ENCODE peak calls at places on chromosomes 4 and X, in four cellular contexts. D is effector memory CD8-positive, alpha-beta T cell; L is stimulated activated CD4-positive, alpha-beta T cell treated with anti-CD3 and anti-CD28 coated beads, Interleukin-12 subunit alpha, Interleukin-12 subunit beta, amount 100 ng/mL, for 48 hours; K is psoas muscle. J is an unnamed sample.

GRCh38 chr4:56307423-56307822 is 79.9 kb downstream of the AASDH start:
- DNase-seq in D (no peak), L (no peak), K (no peak), J (no peak)

GRCh38 chrX:120380699-120381098 is 18.8 kb downstream of the ATP1B4 start:
- DNase-seq in D (peak), L (no peak), K (no peak), J (peak)

GRCh38 chr4:23861897-23862296 is 27.9 kb downstream of the PPARGC1A start:
- DNase-seq in D (no peak), L (no peak), K (no peak), J (no peak)

GRCh38 chr4:21697583-21697982 is 251.0 kb downstream of the KCNIP4 start:
- DNase-seq in D (no peak), L (no peak), K (no peak), J (no peak)

GRCh38 chr4:164526916-164527315 is 227.0 kb upstream of the SMIM31 start:
- DNase-seq in D (no peak), L (no peak), K (no peak), J (no peak)

GRCh38 chr4:38268837-38269236 is 308.6 kb downstream of the PTTG2 start:
- DNase-seq in D (no peak), L (no peak), K (no peak), J (no peak)

GRCh38 chr4:8255698-8256441 is 13.7 kb upstream of the HTRA3 start:
- DNase-seq in D (no peak), L (no peak), K (peak), J (no peak)

GRCh38 chr4:25448379-25449109 is 71.5 kb downstream of the ANAPC4 start:
- DNase-seq in D (no peak), L (no peak), K (no peak), J (no peak)

GRCh38 chr4:30172416-30172815 is 547.8 kb upstream of the PCDH7 start:
- DNase-seq in D (no peak), L (no peak), K (no peak), J (no peak)

GRCh38 chr4:163279713-163280112 is 52.7 kb downstream of the NPY1R start:
- DNase-seq in D (no peak), L (no peak), K (no peak), J (no peak)

GRCh38 chr4:117137143-117137542 is 51.8 kb upstream of the TRAM1L1 start:
- DNase-seq in D (no peak), L (no peak), K (no peak), J (no peak)

GRCh38 chr4:129323630-129324029 is 227.7 kb downstream of the C4orf33 start:
- DNase-seq in D (no peak), L (no peak), K (no peak), J (no peak)

GRCh38 chr4:88308587-88308986 is 24.2 kb upstream of the PPM1K start:
- DNase-seq in D (no peak), L (no peak), K (no peak), J (no peak)

GRCh38 chr4:12645732-12646131 is 838.4 kb downstream of the RAB28 start:
- DNase-seq in D (no peak), L (no peak), K (no peak), J (no peak)

GRCh38 chr4:33696066-33696465 is 2548.2 kb downstream of the ARAP2 start:
- DNase-seq in D (no peak), L (no peak), K (no peak), J (no peak)

GRCh38 chrX:6384391-6384790 is 150.5 kb downstream of the VCX3A start:
- DNase-seq in D (no peak), L (no peak), K (no peak), J (no peak)

GRCh38 chrX:78124304-78124703 is 15.1 kb downstream of the TAF9B start:
- DNase-seq in D (no peak), L (no peak), K (no peak), J (no peak)

GRCh38 chr4:129358571-129358970 is 262.6 kb downstream of the C4orf33 start:
- DNase-seq in D (no peak), L (no peak), K (no peak), J (no peak)

GRCh38 chr4:7103031-7103598 is 35.3 kb upstream of the GRPEL1 start:
- DNase-seq in D (peak), L (peak), K (peak), J (peak)

GRCh38 chr4:6360385-6360784 is 90.7 kb downstream of the WFS1 start:
- DNase-seq in D (no peak), L (no peak), K (peak), J (no peak)

GRCh38 chr4:168848112-168848511 is 161.9 kb downstream of the CBR4 start:
- DNase-seq in D (no peak), L (no peak), K (no peak), J (no peak)

GRCh38 chr4:168845897-168846296 is 164.2 kb downstream of the CBR4 start:
- DNase-seq in D (no peak), L (no peak), K (no peak), J (no peak)

J was measured in B cell.